ENCODE peak calls at places on chromosomes 13 and 19, in eight cellular contexts. One of them, this sample, is unnamed. For H3K9me3, the result is how much of the 10 kb centered on the place peaks cover.

GRCh38 chr19:43798546-43799409 is 3.5 kb downstream of the LYPD5 start:
- DNase-seq in endothelial cell of umbilical vein: no peak
- DNase-seq in CD4-positive, alpha-beta T cell: peak
- DNase-seq in heart right ventricle: no peak
- DNase-seq in fibroblast of lung: no peak
- DNase-seq in IMR-90: no peak
- DNase-seq in CD4-positive, alpha-beta memory T cell: peak
- DNase-seq in CD8-positive, alpha-beta memory T cell: peak
- DNase-seq in this sample: no peak

GRCh38 chr19:8323781-8324185 is 2.5 kb downstream of the RPS28 start:
- DNase-seq in heart right ventricle: no peak
- DNase-seq in CD8-positive, alpha-beta memory T cell: no peak
- DNase-seq in CD4-positive, alpha-beta memory T cell: no peak
- DNase-seq in fibroblast of lung: no peak
- DNase-seq in endothelial cell of umbilical vein: peak
- DNase-seq in IMR-90: no peak
- DNase-seq in CD4-positive, alpha-beta T cell: no peak
- DNase-seq in this sample: no peak

GRCh38 chr13:43428545-43429287 is 358.1 kb downstream of the ENOX1 start:
- DNase-seq in fibroblast of lung: no peak
- DNase-seq in IMR-90: no peak
- DNase-seq in CD4-positive, alpha-beta T cell: no peak
- DNase-seq in heart right ventricle: no peak
- DNase-seq in CD4-positive, alpha-beta memory T cell: no peak
- DNase-seq in endothelial cell of umbilical vein: no peak
- DNase-seq in CD8-positive, alpha-beta memory T cell: no peak
- DNase-seq in this sample: no peak

GRCh38 chr13:87376081-87376480 is 295.1 kb upstream of the SLITRK5 start:
- DNase-seq in CD4-positive, alpha-beta memory T cell: no peak
- DNase-seq in heart right ventricle: no peak
- DNase-seq in CD8-positive, alpha-beta memory T cell: no peak
- DNase-seq in endothelial cell of umbilical vein: no peak
- DNase-seq in IMR-90: no peak
- DNase-seq in CD4-positive, alpha-beta T cell: no peak
- DNase-seq in fibroblast of lung: no peak
- DNase-seq in this sample: no peak

GRCh38 chr19:46537136-46538097 is 41.8 kb upstream of the PNMA8B start:
- DNase-seq in endothelial cell of umbilical vein: peak
- DNase-seq in CD8-positive, alpha-beta memory T cell: peak
- DNase-seq in IMR-90: peak
- DNase-seq in CD4-positive, alpha-beta memory T cell: peak
- DNase-seq in heart right ventricle: peak
- DNase-seq in CD4-positive, alpha-beta T cell: peak
- DNase-seq in fibroblast of lung: peak
- DNase-seq in this sample: peak

GRCh38 chr13:78183737-78184136 is 265.1 kb upstream of the EDNRB start:
- DNase-seq in CD8-positive, alpha-beta memory T cell: no peak
- DNase-seq in heart right ventricle: no peak
- DNase-seq in fibroblast of lung: peak
- DNase-seq in CD4-positive, alpha-beta memory T cell: no peak
- DNase-seq in IMR-90: peak
- DNase-seq in CD4-positive, alpha-beta T cell: no peak
- DNase-seq in endothelial cell of umbilical vein: no peak
- DNase-seq in this sample: no peak

GRCh38 chr19:20503536-20503935 is 62.0 kb downstream of the ZNF737 start:
- DNase-seq in IMR-90: peak
- DNase-seq in endothelial cell of umbilical vein: no peak
- DNase-seq in CD4-positive, alpha-beta memory T cell: no peak
- DNase-seq in CD4-positive, alpha-beta T cell: no peak
- DNase-seq in CD8-positive, alpha-beta memory T cell: no peak
- DNase-seq in fibroblast of lung: peak
- DNase-seq in heart right ventricle: no peak
- DNase-seq in this sample: no peak

GRCh38 chr19:50387176-50387867 is 3.2 kb downstream of the POLD1 start:
- DNase-seq in fibroblast of lung: peak
- DNase-seq in CD4-positive, alpha-beta memory T cell: no peak
- DNase-seq in endothelial cell of umbilical vein: peak
- DNase-seq in IMR-90: peak
- DNase-seq in CD4-positive, alpha-beta T cell: no peak
- DNase-seq in heart right ventricle: no peak
- DNase-seq in CD8-positive, alpha-beta memory T cell: no peak
- DNase-seq in this sample: no peak

GRCh38 chr19:18121166-18121565 is 23.6 kb downstream of the MAST3 start:
- DNase-seq in IMR-90: no peak
- DNase-seq in CD8-positive, alpha-beta memory T cell: no peak
- DNase-seq in endothelial cell of umbilical vein: no peak
- DNase-seq in CD4-positive, alpha-beta T cell: no peak
- DNase-seq in heart right ventricle: no peak
- DNase-seq in fibroblast of lung: no peak
- DNase-seq in CD4-positive, alpha-beta memory T cell: no peak
- DNase-seq in this sample: no peak

GRCh38 chr13:111045170-111045569 is 69.9 kb upstream of the ARHGEF7 start:
- DNase-seq in heart right ventricle: no peak
- DNase-seq in CD8-positive, alpha-beta memory T cell: no peak
- DNase-seq in CD4-positive, alpha-beta T cell: no peak
- DNase-seq in CD4-positive, alpha-beta memory T cell: no peak
- DNase-seq in endothelial cell of umbilical vein: no peak
- DNase-seq in fibroblast of lung: no peak
- DNase-seq in IMR-90: no peak
- DNase-seq in this sample: no peak

DNA sequence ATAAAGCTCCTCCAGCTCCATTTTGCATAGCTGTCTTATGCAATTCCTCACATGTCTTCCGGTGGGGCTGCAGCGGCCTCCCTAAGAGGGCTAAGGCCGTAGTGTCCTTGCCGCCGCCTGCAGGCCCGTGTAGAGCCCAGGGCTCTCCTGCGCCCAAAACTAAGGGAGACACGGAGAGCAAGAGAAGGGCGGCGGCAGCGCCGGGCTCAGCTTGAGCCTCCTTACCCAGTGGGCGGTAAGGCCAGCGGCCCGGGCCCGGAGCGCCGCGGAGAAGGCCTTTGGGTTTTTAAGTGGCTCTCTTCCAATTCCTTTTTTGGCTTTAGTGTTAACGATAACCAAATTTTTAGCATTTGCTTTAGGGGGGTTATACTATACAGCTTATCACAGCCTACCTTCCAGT is 30.1 kb downstream of the ZNF677 start:
- DNase-seq in fibroblast of lung: no peak
- DNase-seq in CD8-positive, alpha-beta memory T cell: no peak
- DNase-seq in endothelial cell of umbilical vein: no peak
- DNase-seq in CD4-positive, alpha-beta T cell: no peak
- DNase-seq in IMR-90: no peak
- DNase-seq in heart right ventricle: no peak
- DNase-seq in CD4-positive, alpha-beta memory T cell: no peak
- DNase-seq in this sample: no peak
- H3K9me3 ChIP-seq in fibroblast of lung: under half
- H3K9me3 ChIP-seq in CD8-positive, alpha-beta memory T cell: under half
- H3K9me3 ChIP-seq in endothelial cell of umbilical vein: under half
- H3K9me3 ChIP-seq in CD4-positive, alpha-beta T cell: half or more
- H3K9me3 ChIP-seq in IMR-90: under half
- H3K9me3 ChIP-seq in heart right ventricle: half or more
- H3K9me3 ChIP-seq in CD4-positive, alpha-beta memory T cell: under half
- H3K9me3 ChIP-seq in this sample: under half

GRCh38 chr19:22199171-22199570 is 2.4 kb upstream of the ZNF676 start:
- DNase-seq in endothelial cell of umbilical vein: no peak
- DNase-seq in IMR-90: no peak
- DNase-seq in CD8-positive, alpha-beta memory T cell: no peak
- DNase-seq in heart right ventricle: no peak
- DNase-seq in fibroblast of lung: no peak
- DNase-seq in CD4-positive, alpha-beta T cell: no peak
- DNase-seq in CD4-positive, alpha-beta memory T cell: no peak
- DNase-seq in this sample: no peak
- H3K9me3 ChIP-seq in endothelial cell of umbilical vein: under half
- H3K9me3 ChIP-seq in IMR-90: under half
- H3K9me3 ChIP-seq in CD8-positive, alpha-beta memory T cell: under half
- H3K9me3 ChIP-seq in heart right ventricle: half or more
- H3K9me3 ChIP-seq in fibroblast of lung: under half
- H3K9me3 ChIP-seq in CD4-positive, alpha-beta T cell: under half
- H3K9me3 ChIP-seq in CD4-positive, alpha-beta memory T cell: under half
- H3K9me3 ChIP-seq in this sample: under half

DNA sequence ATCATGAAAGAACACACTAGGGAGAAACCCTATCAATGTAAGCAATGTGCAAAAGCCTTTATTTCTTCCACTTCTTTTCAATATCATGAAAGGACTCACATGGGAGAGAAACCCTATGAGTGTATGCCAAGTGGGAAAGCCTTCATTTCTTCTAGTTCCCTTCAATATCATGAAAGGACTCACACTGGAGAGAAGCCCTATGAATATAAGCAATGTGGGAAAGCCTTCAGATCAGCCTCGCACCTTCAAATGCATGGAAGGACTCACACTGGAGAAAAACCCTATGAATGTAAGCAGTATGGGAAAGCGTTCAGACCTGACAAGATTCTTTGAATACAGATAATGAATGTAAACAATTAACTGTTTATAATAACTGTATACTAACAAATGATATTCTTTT is 15.0 kb upstream of the ZNF439 start:
- DNase-seq in heart right ventricle: no peak
- DNase-seq in IMR-90: no peak
- DNase-seq in fibroblast of lung: no peak
- DNase-seq in endothelial cell of umbilical vein: no peak
- DNase-seq in CD8-positive, alpha-beta memory T cell: no peak
- DNase-seq in CD4-positive, alpha-beta memory T cell: no peak
- DNase-seq in CD4-positive, alpha-beta T cell: no peak
- DNase-seq in this sample: no peak
- H3K9me3 ChIP-seq in heart right ventricle: half or more
- H3K9me3 ChIP-seq in IMR-90: under half
- H3K9me3 ChIP-seq in fibroblast of lung: under half
- H3K9me3 ChIP-seq in endothelial cell of umbilical vein: under half
- H3K9me3 ChIP-seq in CD8-positive, alpha-beta memory T cell: under half
- H3K9me3 ChIP-seq in CD4-positive, alpha-beta memory T cell: under half
- H3K9me3 ChIP-seq in CD4-positive, alpha-beta T cell: half or more
- H3K9me3 ChIP-seq in this sample: under half

GRCh38 chr19:9498183-9498902 is at the start of gene ZNF560:
- DNase-seq in endothelial cell of umbilical vein: no peak
- DNase-seq in CD4-positive, alpha-beta memory T cell: no peak
- DNase-seq in heart right ventricle: no peak
- DNase-seq in CD8-positive, alpha-beta memory T cell: no peak
- DNase-seq in CD4-positive, alpha-beta T cell: no peak
- DNase-seq in IMR-90: peak
- DNase-seq in fibroblast of lung: peak
- DNase-seq in this sample: no peak
- H3K9me3 ChIP-seq in endothelial cell of umbilical vein: under half
- H3K9me3 ChIP-seq in CD4-positive, alpha-beta memory T cell: under half
- H3K9me3 ChIP-seq in heart right ventricle: half or more
- H3K9me3 ChIP-seq in CD8-positive, alpha-beta memory T cell: under half
- H3K9me3 ChIP-seq in CD4-positive, alpha-beta T cell: half or more
- H3K9me3 ChIP-seq in IMR-90: under half
- H3K9me3 ChIP-seq in fibroblast of lung: under half
- H3K9me3 ChIP-seq in this sample: under half

GRCh38 chr19:58097349-58097748 is 682 bp downstream of the ZSCAN18 start:
- DNase-seq in endothelial cell of umbilical vein: no peak
- DNase-seq in heart right ventricle: peak
- DNase-seq in CD4-positive, alpha-beta T cell: no peak
- DNase-seq in CD4-positive, alpha-beta memory T cell: no peak
- DNase-seq in fibroblast of lung: no peak
- DNase-seq in IMR-90: no peak
- DNase-seq in CD8-positive, alpha-beta memory T cell: no peak
- DNase-seq in this sample: no peak

GRCh38 chr19:58096884-58097283 is 1.1 kb downstream of the ZSCAN18 start:
- DNase-seq in CD4-positive, alpha-beta T cell: no peak
- DNase-seq in CD8-positive, alpha-beta memory T cell: no peak
- DNase-seq in heart right ventricle: no peak
- DNase-seq in fibroblast of lung: no peak
- DNase-seq in CD4-positive, alpha-beta memory T cell: no peak
- DNase-seq in IMR-90: no peak
- DNase-seq in endothelial cell of umbilical vein: no peak
- DNase-seq in this sample: no peak

GRCh38 chr19:58097783-58098681 is at the start of gene ZSCAN18:
- DNase-seq in CD4-positive, alpha-beta T cell: peak
- DNase-seq in fibroblast of lung: peak
- DNase-seq in IMR-90: peak
- DNase-seq in endothelial cell of umbilical vein: peak
- DNase-seq in heart right ventricle: peak
- DNase-seq in CD8-positive, alpha-beta memory T cell: peak
- DNase-seq in CD4-positive, alpha-beta memory T cell: peak
- DNase-seq in this sample: peak

GRCh38 chr19:58093071-58093470 is 5.0 kb downstream of the ZSCAN18 start:
- DNase-seq in IMR-90: no peak
- DNase-seq in CD4-positive, alpha-beta T cell: no peak
- DNase-seq in heart right ventricle: no peak
- DNase-seq in CD8-positive, alpha-beta memory T cell: no peak
- DNase-seq in fibroblast of lung: no peak
- DNase-seq in CD4-positive, alpha-beta memory T cell: no peak
- DNase-seq in endothelial cell of umbilical vein: no peak
- DNase-seq in this sample: no peak

GRCh38 chr19:58095328-58095727 is 2.7 kb downstream of the ZSCAN18 start:
- DNase-seq in CD8-positive, alpha-beta memory T cell: no peak
- DNase-seq in endothelial cell of umbilical vein: no peak
- DNase-seq in CD4-positive, alpha-beta T cell: no peak
- DNase-seq in heart right ventricle: no peak
- DNase-seq in CD4-positive, alpha-beta memory T cell: no peak
- DNase-seq in IMR-90: no peak
- DNase-seq in fibroblast of lung: no peak
- DNase-seq in this sample: no peak
- H3K9me3 ChIP-seq in CD8-positive, alpha-beta memory T cell: under half
- H3K9me3 ChIP-seq in endothelial cell of umbilical vein: under half
- H3K9me3 ChIP-seq in CD4-positive, alpha-beta T cell: under half
- H3K9me3 ChIP-seq in heart right ventricle: half or more
- H3K9me3 ChIP-seq in CD4-positive, alpha-beta memory T cell: under half
- H3K9me3 ChIP-seq in IMR-90: half or more
- H3K9me3 ChIP-seq in fibroblast of lung: under half
- H3K9me3 ChIP-seq in this sample: under half

GRCh38 chr13:113895436-113895835 is 31.6 kb upstream of the GAS6 start:
- DNase-seq in endothelial cell of umbilical vein: no peak
- DNase-seq in fibroblast of lung: no peak
- DNase-seq in CD8-positive, alpha-beta memory T cell: no peak
- DNase-seq in CD4-positive, alpha-beta memory T cell: no peak
- DNase-seq in CD4-positive, alpha-beta T cell: no peak
- DNase-seq in IMR-90: peak
- DNase-seq in heart right ventricle: no peak
- DNase-seq in this sample: no peak

GRCh38 chr13:113898391-113898790 is 34.5 kb upstream of the GAS6 start:
- DNase-seq in CD8-positive, alpha-beta memory T cell: no peak
- DNase-seq in fibroblast of lung: no peak
- DNase-seq in CD4-positive, alpha-beta memory T cell: no peak
- DNase-seq in CD4-positive, alpha-beta T cell: no peak
- DNase-seq in IMR-90: no peak
- DNase-seq in heart right ventricle: no peak
- DNase-seq in endothelial cell of umbilical vein: no peak
- DNase-seq in this sample: no peak

GRCh38 chr13:113897966-113898365 is 34.1 kb upstream of the GAS6 start:
- DNase-seq in CD4-positive, alpha-beta T cell: no peak
- DNase-seq in endothelial cell of umbilical vein: no peak
- DNase-seq in heart right ventricle: no peak
- DNase-seq in CD8-positive, alpha-beta memory T cell: no peak
- DNase-seq in CD4-positive, alpha-beta memory T cell: no peak
- DNase-seq in fibroblast of lung: no peak
- DNase-seq in IMR-90: no peak
- DNase-seq in this sample: no peak

GRCh38 chr13:113900646-113901045 is 36.8 kb upstream of the GAS6 start:
- DNase-seq in IMR-90: no peak
- DNase-seq in CD8-positive, alpha-beta memory T cell: no peak
- DNase-seq in endothelial cell of umbilical vein: no peak
- DNase-seq in CD4-positive, alpha-beta T cell: no peak
- DNase-seq in heart right ventricle: no peak
- DNase-seq in CD4-positive, alpha-beta memory T cell: no peak
- DNase-seq in fibroblast of lung: no peak
- DNase-seq in this sample: no peak

GRCh38 chr13:113897161-113897560 is 33.3 kb upstream of the GAS6 start:
- DNase-seq in CD8-positive, alpha-beta memory T cell: no peak
- DNase-seq in IMR-90: peak
- DNase-seq in CD4-positive, alpha-beta T cell: no peak
- DNase-seq in fibroblast of lung: peak
- DNase-seq in CD4-positive, alpha-beta memory T cell: no peak
- DNase-seq in heart right ventricle: no peak
- DNase-seq in endothelial cell of umbilical vein: peak
- DNase-seq in this sample: no peak
- H3K9me3 ChIP-seq in CD8-positive, alpha-beta memory T cell: under half
- H3K9me3 ChIP-seq in IMR-90: under half
- H3K9me3 ChIP-seq in CD4-positive, alpha-beta T cell: under half
- H3K9me3 ChIP-seq in fibroblast of lung: under half
- H3K9me3 ChIP-seq in CD4-positive, alpha-beta memory T cell: under half
- H3K9me3 ChIP-seq in heart right ventricle: under half
- H3K9me3 ChIP-seq in endothelial cell of umbilical vein: under half
- H3K9me3 ChIP-seq in this sample: under half

GRCh38 chr19:52069653-52070052 is 21.0 kb upstream of the ZNF432 start:
- DNase-seq in IMR-90: no peak
- DNase-seq in heart right ventricle: no peak
- DNase-seq in endothelial cell of umbilical vein: no peak
- DNase-seq in fibroblast of lung: no peak
- DNase-seq in CD4-positive, alpha-beta T cell: no peak
- DNase-seq in CD8-positive, alpha-beta memory T cell: no peak
- DNase-seq in CD4-positive, alpha-beta memory T cell: no peak
- DNase-seq in this sample: no peak
- H3K9me3 ChIP-seq in IMR-90: half or more
- H3K9me3 ChIP-seq in heart right ventricle: half or more
- H3K9me3 ChIP-seq in endothelial cell of umbilical vein: under half
- H3K9me3 ChIP-seq in fibroblast of lung: under half
- H3K9me3 ChIP-seq in CD4-positive, alpha-beta T cell: half or more
- H3K9me3 ChIP-seq in CD8-positive, alpha-beta memory T cell: half or more
- H3K9me3 ChIP-seq in CD4-positive, alpha-beta memory T cell: under half
- H3K9me3 ChIP-seq in this sample: half or more